ENCODE peak calls at places on chromosomes 6 and 20, in five cellular contexts. One of them, this sample, is unnamed.
A peak's percentile ranks its signal among the peaks of the same experiment; 100 is the strongest.

GRCh38 chr20:4418141-4418540 is 303.6 kb upstream of the PRND start:
- DNase-seq in epithelial cell of esophagus: no peak
- DNase-seq in cardiac fibroblast: no peak
- DNase-seq in upper lobe of right lung: no peak
- DNase-seq in sigmoid colon: no peak
- DNase-seq in this sample: no peak

GRCh38 chr20:39429716-39430115 is 467.6 kb downstream of the DHX35 start:
- DNase-seq in epithelial cell of esophagus: peak; percentile 1
- DNase-seq in cardiac fibroblast: no peak
- DNase-seq in upper lobe of right lung: no peak
- DNase-seq in sigmoid colon: no peak
- DNase-seq in this sample: peak; percentile 13

GRCh38 chr6:112398686-112399085 is 51.6 kb downstream of the RFPL4B start:
- DNase-seq in epithelial cell of esophagus: no peak
- DNase-seq in cardiac fibroblast: no peak
- DNase-seq in upper lobe of right lung: no peak
- DNase-seq in sigmoid colon: no peak
- DNase-seq in this sample: no peak

GRCh38 chr6:36361071-36361470 is 24.4 kb upstream of the BNIP5 start:
- DNase-seq in epithelial cell of esophagus: no peak
- DNase-seq in cardiac fibroblast: no peak
- DNase-seq in upper lobe of right lung: no peak
- DNase-seq in sigmoid colon: no peak
- DNase-seq in this sample: no peak

GRCh38 chr6:148492654-148493290 is 150.1 kb downstream of the SASH1 start:
- DNase-seq in epithelial cell of esophagus: no peak
- DNase-seq in cardiac fibroblast: peak; percentile 29
- DNase-seq in upper lobe of right lung: no peak
- DNase-seq in sigmoid colon: no peak
- DNase-seq in this sample: no peak

GRCh38 chr20:46646122-46646521 is 5.1 kb downstream of the SLC13A3 start:
- DNase-seq in epithelial cell of esophagus: no peak
- DNase-seq in cardiac fibroblast: no peak
- DNase-seq in upper lobe of right lung: no peak
- DNase-seq in sigmoid colon: no peak
- DNase-seq in this sample: no peak

GRCh38 chr6:112337209-112337638 is 9.9 kb upstream of the RFPL4B start:
- DNase-seq in epithelial cell of esophagus: peak; percentile 76
- DNase-seq in cardiac fibroblast: peak; percentile 87
- DNase-seq in upper lobe of right lung: no peak
- DNase-seq in sigmoid colon: peak; percentile 80
- DNase-seq in this sample: peak; percentile 19

GRCh38 chr20:36775196-36775595 is 1.6 kb upstream of the DSN1 start:
- DNase-seq in epithelial cell of esophagus: no peak
- DNase-seq in cardiac fibroblast: no peak
- DNase-seq in upper lobe of right lung: no peak
- DNase-seq in sigmoid colon: no peak
- DNase-seq in this sample: no peak

GRCh38 chr6:147579667-147580066 is 71.2 kb downstream of the SAMD5 start:
- DNase-seq in epithelial cell of esophagus: no peak
- DNase-seq in cardiac fibroblast: peak; percentile 18
- DNase-seq in upper lobe of right lung: no peak
- DNase-seq in sigmoid colon: no peak
- DNase-seq in this sample: no peak

GRCh38 chr20:32528291-32528891 is 56.7 kb downstream of the NOL4L start:
- DNase-seq in epithelial cell of esophagus: no peak
- DNase-seq in cardiac fibroblast: no peak
- DNase-seq in upper lobe of right lung: no peak
- DNase-seq in sigmoid colon: no peak
- DNase-seq in this sample: no peak

GRCh38 chr6:166381733-166382499 is 824 bp downstream of the MPC1 start:
- DNase-seq in epithelial cell of esophagus: peak; percentile 77
- DNase-seq in cardiac fibroblast: peak; percentile 52
- DNase-seq in upper lobe of right lung: peak; percentile 93
- DNase-seq in sigmoid colon: peak; percentile 81
- DNase-seq in this sample: peak; percentile 18

GRCh38 chr6:47200536-47201334 is 109.0 kb downstream of the TNFRSF21 start:
- DNase-seq in epithelial cell of esophagus: peak; percentile 87
- DNase-seq in cardiac fibroblast: no peak
- DNase-seq in upper lobe of right lung: no peak
- DNase-seq in sigmoid colon: no peak
- DNase-seq in this sample: peak; percentile 90

GRCh38 chr6:61809004-61809595 is 476.9 kb downstream of the KHDRBS2 start:
- DNase-seq in epithelial cell of esophagus: peak; percentile 40
- DNase-seq in cardiac fibroblast: peak; percentile 1
- DNase-seq in upper lobe of right lung: no peak
- DNase-seq in sigmoid colon: no peak
- DNase-seq in this sample: peak; percentile 0

GRCh38 chr20:8932192-8933150 is 136.4 kb upstream of the PLCB4 start:
- DNase-seq in epithelial cell of esophagus: peak; percentile 14
- DNase-seq in cardiac fibroblast: no peak
- DNase-seq in upper lobe of right lung: no peak
- DNase-seq in sigmoid colon: no peak
- DNase-seq in this sample: peak; percentile 91

DNA sequence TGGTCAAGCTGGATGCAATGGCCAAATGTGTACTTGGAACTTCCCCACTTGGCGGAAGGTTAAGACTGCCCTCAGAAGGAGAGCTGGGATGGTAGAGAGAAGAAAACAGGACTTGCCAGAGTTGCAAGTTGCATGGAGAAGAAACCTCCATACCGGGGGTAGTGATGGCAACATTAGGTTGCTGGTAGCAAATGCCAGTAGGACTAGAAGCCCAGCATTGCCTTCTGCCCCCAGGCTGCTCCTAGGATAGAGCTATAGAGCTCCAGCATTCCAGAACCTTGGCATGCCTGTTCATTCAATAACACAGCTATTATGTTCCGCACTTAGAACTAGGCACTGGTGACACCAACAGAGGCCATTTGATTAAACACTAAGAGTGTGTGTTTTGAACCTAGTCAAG is 26.6 kb downstream of the TFEB start:
- DNase-seq in epithelial cell of esophagus: no peak
- DNase-seq in cardiac fibroblast: no peak
- DNase-seq in upper lobe of right lung: no peak
- DNase-seq in sigmoid colon: no peak
- DNase-seq in this sample: no peak
- TF ChIP-seq CTCF in epithelial cell of esophagus: no peak
- TF ChIP-seq CTCF in cardiac fibroblast: no peak
- TF ChIP-seq CTCF in upper lobe of right lung: no peak
- TF ChIP-seq CTCF in sigmoid colon: no peak
- TF ChIP-seq CTCF in this sample: no peak

DNA sequence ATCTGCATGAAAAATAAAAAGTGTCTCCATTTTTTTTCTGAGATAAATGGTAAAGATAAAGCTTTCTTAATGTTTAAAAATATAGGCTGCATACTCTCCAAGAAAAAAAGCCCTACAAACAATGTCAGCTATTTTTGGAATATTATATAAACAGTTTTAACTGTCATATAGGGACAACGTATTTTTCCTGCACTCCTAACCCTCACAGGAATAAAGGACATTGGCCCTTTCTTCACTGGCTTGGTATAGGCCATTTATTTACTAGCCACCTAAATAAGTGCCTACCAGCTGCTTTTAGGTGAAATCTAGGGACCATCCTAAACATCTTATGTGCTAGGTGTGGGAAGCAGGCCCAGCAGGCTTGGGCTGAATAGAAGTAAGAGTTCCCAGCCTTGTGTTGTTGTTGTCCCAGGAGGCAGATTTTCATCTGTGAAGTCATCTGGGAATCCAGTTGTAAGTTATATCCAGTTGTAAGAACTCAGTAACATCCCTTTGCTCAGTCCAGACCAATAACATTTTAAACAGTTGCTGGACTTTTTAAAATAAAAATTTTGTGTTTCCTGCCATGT is 21.3 kb downstream of the FOXO3 start:
- DNase-seq in epithelial cell of esophagus: no peak
- DNase-seq in cardiac fibroblast: no peak
- DNase-seq in upper lobe of right lung: no peak
- DNase-seq in sigmoid colon: no peak
- DNase-seq in this sample: no peak
- H3K4me3 ChIP-seq in epithelial cell of esophagus: no peak overlapping the region
- H3K4me3 ChIP-seq in cardiac fibroblast: no peak overlapping the region
- H3K4me3 ChIP-seq in upper lobe of right lung: peak overlapping the region; percentile 3
- H3K4me3 ChIP-seq in sigmoid colon: no peak overlapping the region
- H3K4me3 ChIP-seq in this sample: no peak overlapping the region

DNA sequence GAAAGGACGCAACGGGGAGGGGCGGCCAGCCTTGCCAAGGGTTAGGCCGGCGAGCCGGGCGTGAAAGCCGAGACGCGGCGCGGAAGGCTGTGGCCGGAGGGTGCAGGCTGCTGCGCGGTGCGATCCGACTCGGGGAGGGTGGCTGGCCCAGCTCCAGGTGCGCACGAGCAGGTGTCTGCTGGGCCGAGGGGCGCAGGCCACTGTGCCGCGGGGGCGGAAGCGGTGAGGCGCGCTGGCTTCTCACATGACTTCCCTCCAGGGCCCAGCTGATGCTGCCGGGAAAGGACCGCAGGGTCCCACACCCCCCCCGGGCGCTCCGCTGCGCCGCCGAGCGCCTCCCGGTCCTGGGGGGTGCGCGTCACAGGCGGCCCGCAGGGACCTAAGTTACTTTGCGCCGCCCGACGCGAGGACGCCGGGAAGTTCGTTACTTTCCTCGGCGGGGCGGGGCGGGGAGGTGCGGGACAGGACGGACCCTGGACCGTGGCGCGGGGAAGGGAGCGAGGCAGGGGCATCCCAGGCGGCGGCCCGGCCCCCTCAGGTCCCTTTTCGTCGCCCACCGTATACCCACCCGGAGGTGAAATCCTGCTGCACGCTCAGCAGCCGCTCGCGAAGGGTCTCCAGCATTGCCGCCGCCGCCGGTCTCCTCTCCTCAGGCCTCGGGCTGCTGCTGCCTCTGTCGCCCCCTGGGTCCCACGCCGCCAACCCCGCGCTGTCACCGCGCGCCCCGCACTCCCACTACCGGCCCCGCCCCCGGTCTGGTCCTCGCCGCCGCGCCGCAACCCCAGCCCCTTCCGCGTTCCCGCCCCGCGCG is at the start of gene DTNBP1:
- DNase-seq in epithelial cell of esophagus: peak; percentile 64
- DNase-seq in cardiac fibroblast: peak; percentile 39
- DNase-seq in upper lobe of right lung: peak; percentile 93
- DNase-seq in sigmoid colon: peak; percentile 87
- DNase-seq in this sample: no peak
- TF ChIP-seq CTCF in epithelial cell of esophagus: no peak
- TF ChIP-seq CTCF in cardiac fibroblast: no peak
- TF ChIP-seq CTCF in upper lobe of right lung: no peak
- TF ChIP-seq CTCF in sigmoid colon: no peak
- TF ChIP-seq CTCF in this sample: no peak

GRCh38 chr6:126661646-126662045 is 321.7 kb downstream of the CENPW start:
- DNase-seq in epithelial cell of esophagus: peak; percentile 18
- DNase-seq in cardiac fibroblast: peak; percentile 65
- DNase-seq in upper lobe of right lung: no peak
- DNase-seq in sigmoid colon: no peak
- DNase-seq in this sample: no peak

GRCh38 chr6:126660376-126660775 is 320.5 kb downstream of the CENPW start:
- DNase-seq in epithelial cell of esophagus: no peak
- DNase-seq in cardiac fibroblast: no peak
- DNase-seq in upper lobe of right lung: no peak
- DNase-seq in sigmoid colon: no peak
- DNase-seq in this sample: no peak

GRCh38 chr6:126662966-126663365 is 323.1 kb downstream of the CENPW start:
- DNase-seq in epithelial cell of esophagus: no peak
- DNase-seq in cardiac fibroblast: no peak
- DNase-seq in upper lobe of right lung: no peak
- DNase-seq in sigmoid colon: no peak
- DNase-seq in this sample: no peak

GRCh38 chr6:126657556-126658129 is 317.7 kb downstream of the CENPW start:
- DNase-seq in epithelial cell of esophagus: peak; percentile 61
- DNase-seq in cardiac fibroblast: peak; percentile 61
- DNase-seq in upper lobe of right lung: no peak
- DNase-seq in sigmoid colon: no peak
- DNase-seq in this sample: no peak
- H3K4me3 ChIP-seq in epithelial cell of esophagus: no peak overlapping the region
- H3K4me3 ChIP-seq in cardiac fibroblast: no peak overlapping the region
- H3K4me3 ChIP-seq in upper lobe of right lung: no peak overlapping the region
- H3K4me3 ChIP-seq in sigmoid colon: no peak overlapping the region
- H3K4me3 ChIP-seq in this sample: no peak overlapping the region

DNA sequence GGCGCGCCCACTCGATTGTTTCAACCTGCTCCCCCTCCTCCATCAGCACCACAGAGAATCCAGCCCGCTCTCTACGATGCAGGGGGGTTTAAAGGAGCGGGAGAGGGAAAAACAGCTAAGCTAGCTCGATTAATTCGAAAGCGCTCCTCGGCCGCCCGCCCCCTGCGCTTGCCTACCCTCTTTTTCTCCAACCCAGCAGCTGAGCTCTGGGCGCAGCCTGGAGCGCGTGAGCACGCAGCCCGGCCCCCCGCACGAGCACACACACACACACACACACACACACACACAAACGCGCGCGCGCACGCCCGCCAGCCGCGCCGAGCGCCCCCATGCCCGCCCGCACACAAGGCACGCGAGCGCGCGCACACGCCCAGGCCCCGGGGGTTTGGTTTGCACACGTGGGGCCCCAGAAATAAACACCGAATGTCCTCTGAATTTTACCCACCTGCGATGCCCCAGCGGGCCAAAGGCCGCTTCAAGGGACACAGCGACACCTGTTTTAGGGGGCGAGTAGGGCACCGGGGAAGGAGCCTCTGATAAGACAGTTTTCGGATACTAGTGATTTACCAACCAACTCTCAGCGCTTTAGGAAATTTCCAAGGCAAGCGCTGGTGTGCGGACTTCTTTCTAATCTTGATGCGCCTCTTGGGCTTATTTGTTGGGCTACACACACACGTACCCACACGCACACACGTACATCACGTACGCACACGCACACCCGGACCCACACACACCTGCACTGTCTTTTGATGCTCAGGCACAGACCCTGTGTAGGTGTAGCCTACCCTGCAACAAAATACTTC is 787 bp upstream of the NRN1 start:
- DNase-seq in epithelial cell of esophagus: no peak
- DNase-seq in cardiac fibroblast: no peak
- DNase-seq in upper lobe of right lung: no peak
- DNase-seq in sigmoid colon: no peak
- DNase-seq in this sample: no peak
- TF ChIP-seq CTCF in epithelial cell of esophagus: no peak
- TF ChIP-seq CTCF in cardiac fibroblast: no peak
- TF ChIP-seq CTCF in upper lobe of right lung: peak; percentile 21
- TF ChIP-seq CTCF in sigmoid colon: no peak
- TF ChIP-seq CTCF in this sample: no peak

GRCh38 chr6:30344191-30344867 is 627 bp upstream of the RPP21 start:
- DNase-seq in epithelial cell of esophagus: no peak
- DNase-seq in cardiac fibroblast: no peak
- DNase-seq in upper lobe of right lung: no peak
- DNase-seq in sigmoid colon: no peak
- DNase-seq in this sample: no peak
- H3K4me3 ChIP-seq in epithelial cell of esophagus: peak overlapping the region; percentile 82
- H3K4me3 ChIP-seq in cardiac fibroblast: no peak overlapping the region
- H3K4me3 ChIP-seq in upper lobe of right lung: peak overlapping the region; percentile 90
- H3K4me3 ChIP-seq in sigmoid colon: peak overlapping the region; percentile 80
- H3K4me3 ChIP-seq in this sample: peak overlapping the region; percentile 91

GRCh38 chr6:5401845-5402738 is 140.8 kb downstream of the FARS2 start:
- DNase-seq in epithelial cell of esophagus: peak; percentile 34
- DNase-seq in cardiac fibroblast: peak; percentile 55
- DNase-seq in upper lobe of right lung: no peak
- DNase-seq in sigmoid colon: no peak
- DNase-seq in this sample: no peak
- TF ChIP-seq CTCF in epithelial cell of esophagus: peak; percentile 41
- TF ChIP-seq CTCF in cardiac fibroblast: peak; percentile 68
- TF ChIP-seq CTCF in upper lobe of right lung: peak; percentile 40
- TF ChIP-seq CTCF in sigmoid colon: no peak
- TF ChIP-seq CTCF in this sample: peak; percentile 53

This sample was measured in epithelial cell of proximal tubule.